ENCODE peak calls at places on chromosomes 6 and 20, in eight cellular contexts. W, J, C, L, K, U, G and X are unnamed samples.

GRCh38 chr20:10654630-10655029 is 19.2 kb downstream of the JAG1 start:
- DNase-seq in W (no peak), J (no peak), C (no peak), L (no peak), K (peak; percentile 79), U (peak; percentile 47), G (no peak), X (no peak)

GRCh38 chr6:34084591-34085280 is 61.2 kb downstream of the GRM4 start:
- DNase-seq in W (no peak), J (no peak), C (no peak), L (no peak), K (no peak), U (no peak), G (no peak), X (no peak)

GRCh38 chr20:3102575-3103368 is 18.2 kb upstream of the AVP start:
- DNase-seq in W (no peak), J (no peak), C (no peak), L (no peak), K (no peak), U (no peak), G (no peak), X (no peak)

GRCh38 chr6:14144678-14145113 is 27.1 kb downstream of the CD83 start:
- DNase-seq in W (peak; percentile 58), J (peak; percentile 73), C (peak; percentile 74), L (peak; percentile 79), K (peak; percentile 40), U (peak; percentile 67), G (peak; percentile 71), X (peak; percentile 68)

GRCh38 chr20:47278907-47279348 is 77.6 kb downstream of the ZMYND8 start:
- DNase-seq in W (no peak), J (no peak), C (peak; percentile 91), L (no peak), K (no peak), U (no peak), G (no peak), X (no peak)

GRCh38 chr6:31952140-31952805 is 6.4 kb downstream of the CFB start:
- DNase-seq in W (peak; percentile 62), J (no peak), C (peak; percentile 77), L (peak; percentile 80), K (no peak), U (peak; percentile 61), G (peak; percentile 55), X (no peak)

GRCh38 chr6:138428943-138429616 is 25.1 kb downstream of the HEBP2 start:
- DNase-seq in W (no peak), J (no peak), C (no peak), L (no peak), K (no peak), U (no peak), G (no peak), X (no peak)

GRCh38 chr6:131978522-131978921 is 27.4 kb upstream of the CCN2 start:
- DNase-seq in W (no peak), J (no peak), C (no peak), L (no peak), K (no peak), U (no peak), G (no peak), X (no peak)

GRCh38 chr6:90131614-90132423 is 164.8 kb downstream of the BACH2 start:
- DNase-seq in W (peak; percentile 63), J (no peak), C (no peak), L (no peak), K (no peak), U (no peak), G (peak; percentile 33), X (no peak)

GRCh38 chr6:63437058-63437457 is 117.3 kb upstream of the LGSN start:
- DNase-seq in W (no peak), J (no peak), C (no peak), L (no peak), K (no peak), U (no peak), G (no peak), X (no peak)

GRCh38 chr20:3171391-3172125 is 1.8 kb downstream of the LZTS3 start:
- DNase-seq in W (no peak), J (no peak), C (peak; percentile 9), L (no peak), K (no peak), U (no peak), G (no peak), X (no peak)

GRCh38 chr6:169803816-169804340 is 52.5 kb downstream of the ERMARD start:
- DNase-seq in W (no peak), J (no peak), C (no peak), L (no peak), K (no peak), U (no peak), G (no peak), X (no peak)

GRCh38 chr20:34703573-34704176 is 469 bp upstream of the TP53INP2 start:
- DNase-seq in W (no peak), J (no peak), C (peak; percentile 42), L (peak; percentile 23), K (no peak), U (peak; percentile 58), G (peak; percentile 39), X (peak; percentile 29)

GRCh38 chr6:148617522-148617921 is 129.3 kb upstream of the UST start:
- DNase-seq in W (no peak), J (no peak), C (no peak), L (no peak), K (no peak), U (no peak), G (no peak), X (no peak)

GRCh38 chr6:5681480-5681879 is 325.2 kb downstream of the NRN1 start:
- DNase-seq in W (no peak), J (no peak), C (no peak), L (no peak), K (no peak), U (no peak), G (no peak), X (no peak)

GRCh38 chr6:165804331-165805066 is 141.5 kb upstream of the PDE10A start:
- DNase-seq in W (no peak), J (no peak), C (no peak), L (peak; percentile 29), K (no peak), U (no peak), G (no peak), X (no peak)

GRCh38 chr6:25583906-25584305 is 68.1 kb upstream of the SCGN start:
- DNase-seq in W (no peak), J (no peak), C (peak; percentile 60), L (no peak), K (no peak), U (no peak), G (no peak), X (no peak)

GRCh38 chr6:139231206-139231605 is 60.6 kb downstream of the TXLNB start:
- DNase-seq in W (no peak), J (no peak), C (no peak), L (no peak), K (no peak), U (no peak), G (no peak), X (no peak)

GRCh38 chr20:52746768-52747167 is 225.4 kb upstream of the TSHZ2 start:
- DNase-seq in W (no peak), J (no peak), C (no peak), L (no peak), K (no peak), U (no peak), G (no peak), X (no peak)

GRCh38 chr6:41372526-41373366 is 37.3 kb downstream of the NCR2 start:
- DNase-seq in W (no peak), J (peak; percentile 19), C (no peak), L (no peak), K (no peak), U (no peak), G (no peak), X (no peak)

GRCh38 chr6:149397384-149397783 is 2.7 kb upstream of the SUMO4 start:
- DNase-seq in W (no peak), J (no peak), C (no peak), L (no peak), K (no peak), U (no peak), G (no peak), X (no peak)

GRCh38 chr20:59047938-59048680 is 5.5 kb upstream of the PRELID3B start:
- DNase-seq in W (no peak), J (no peak), C (no peak), L (no peak), K (no peak), U (peak; percentile 63), G (no peak), X (no peak)
- TF ChIP-seq POLR2A in W (no peak), J (no peak), C (no peak), L (no peak), K (no peak), U (peak; percentile 48), G (no peak), X (no peak)

DNA sequence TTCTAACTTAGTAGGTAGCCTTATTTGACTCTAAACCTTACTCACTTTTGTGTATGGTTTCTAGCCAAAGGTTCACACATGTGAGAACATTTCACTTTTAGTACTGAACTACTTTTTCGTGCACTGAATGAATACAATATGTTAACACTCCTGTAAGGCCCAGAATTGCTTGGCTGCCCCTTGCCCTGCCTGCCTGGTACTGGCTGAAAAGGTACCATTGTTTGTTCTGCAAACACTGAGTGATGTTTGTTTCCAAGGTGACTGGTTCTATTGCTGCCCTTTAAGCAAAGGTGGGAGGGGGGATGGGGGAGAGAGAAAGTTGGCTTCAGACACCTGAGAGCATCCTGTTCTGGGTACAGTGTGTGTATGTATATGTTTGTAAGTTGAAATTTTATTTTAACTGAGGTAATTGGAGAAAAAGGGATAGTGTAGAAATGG is 31.2 kb downstream of the RREB1 start:
- DNase-seq in W (no peak), J (no peak), C (no peak), L (no peak), K (no peak), U (peak; percentile 75), G (peak; percentile 54), X (peak; percentile 74)
- TF ChIP-seq POLR2A in W (no peak), J (no peak), C (no peak), L (no peak), K (no peak), U (no peak), G (no peak), X (peak; percentile 55)

GRCh38 chr6:6686748-6687601 is 98.5 kb downstream of the LY86 start:
- DNase-seq in W (peak; percentile 65), J (no peak), C (peak; percentile 99), L (peak; percentile 91), K (no peak), U (peak; percentile 97), G (peak; percentile 97), X (peak; percentile 100)
- TF ChIP-seq POLR2A in W (no peak), J (no peak), C (peak; percentile 90), L (no peak), K (no peak), U (peak; percentile 86), G (peak; percentile 21), X (peak; percentile 73)

DNA sequence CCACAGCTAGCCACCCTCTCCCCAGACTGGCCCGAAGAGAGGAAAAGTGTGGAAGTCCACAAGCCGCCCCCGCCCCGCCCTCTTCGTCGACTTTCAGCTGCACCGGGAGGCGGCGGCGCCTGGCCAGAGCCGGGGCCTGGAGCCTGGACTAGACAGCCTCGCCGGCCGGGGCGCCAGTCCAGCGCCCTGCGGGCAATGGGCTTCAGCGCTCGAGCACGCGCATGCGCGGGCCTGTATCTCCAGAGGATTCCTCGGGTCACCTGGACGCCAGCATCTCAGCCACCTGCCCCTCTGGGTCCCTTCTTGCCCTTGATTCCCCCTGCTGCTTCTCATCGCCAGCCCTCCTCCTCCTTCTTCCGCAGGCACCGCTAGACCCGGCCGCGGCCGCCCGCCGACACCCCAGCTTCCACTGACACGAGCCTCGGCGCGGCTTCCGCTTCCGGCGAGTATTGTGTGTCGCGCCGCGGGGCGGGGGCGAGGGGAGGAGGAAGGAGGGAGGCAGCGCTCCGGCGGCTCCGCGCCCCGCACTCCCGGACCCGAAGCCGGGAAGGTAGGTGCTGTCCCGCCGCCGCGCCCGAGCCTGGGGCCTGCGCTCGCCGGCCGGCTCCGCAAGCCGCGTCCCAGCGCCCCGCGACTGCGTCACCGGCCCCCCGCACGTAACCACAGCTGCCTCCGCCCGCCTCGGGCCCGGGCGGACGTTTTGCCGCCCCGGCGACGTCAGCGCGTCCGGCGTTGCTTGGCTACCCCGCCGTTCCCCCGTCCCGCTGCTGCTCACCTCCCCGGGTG is at the start of gene TRIM39:
- DNase-seq in W (peak; percentile 82), J (peak; percentile 83), C (peak; percentile 85), L (peak; percentile 92), K (peak; percentile 26), U (peak; percentile 88), G (peak; percentile 86), X (peak; percentile 92)
- TF ChIP-seq POLR2A in W (peak; percentile 30), J (peak; percentile 85), C (peak; percentile 78), L (no peak), K (peak; percentile 90), U (peak; percentile 91), G (peak; percentile 77), X (peak; percentile 87)